ENCODE peak calls at places on chromosomes 16 and 17, in seven cellular contexts. One of them, this sample, is unnamed. For H3K4me1, the result is how much of the 10 kb centered on the place peaks cover.

GRCh38 chr16:49809112-49809511 is 46.8 kb downstream of the ZNF423 start:
- DNase-seq in left ventricle myocardium inferior: no peak
- DNase-seq in neuronal stem cell: no peak
- DNase-seq in stomach: no peak
- DNase-seq in mesendoderm: no peak
- DNase-seq in esophagus squamous epithelium: no peak
- DNase-seq in body of pancreas: no peak
- DNase-seq in this sample: no peak

GRCh38 chr16:89658221-89658879 is 714 bp downstream of the SPATA33 start:
- DNase-seq in left ventricle myocardium inferior: no peak
- DNase-seq in neuronal stem cell: no peak
- DNase-seq in stomach: peak
- DNase-seq in mesendoderm: peak
- DNase-seq in esophagus squamous epithelium: no peak
- DNase-seq in body of pancreas: no peak
- DNase-seq in this sample: peak

GRCh38 chr17:69335018-69335417 is 8.1 kb upstream of the ABCA5 start:
- DNase-seq in left ventricle myocardium inferior: no peak
- DNase-seq in neuronal stem cell: no peak
- DNase-seq in stomach: no peak
- DNase-seq in mesendoderm: peak
- DNase-seq in esophagus squamous epithelium: no peak
- DNase-seq in body of pancreas: no peak
- DNase-seq in this sample: peak

GRCh38 chr17:78828470-78829185 is 12.0 kb downstream of the USP36 start:
- DNase-seq in left ventricle myocardium inferior: no peak
- DNase-seq in neuronal stem cell: no peak
- DNase-seq in stomach: no peak
- DNase-seq in mesendoderm: peak
- DNase-seq in esophagus squamous epithelium: no peak
- DNase-seq in body of pancreas: no peak
- DNase-seq in this sample: no peak

GRCh38 chr16:9723136-9723535 is 459.1 kb downstream of the GRIN2A start:
- DNase-seq in left ventricle myocardium inferior: no peak
- DNase-seq in neuronal stem cell: no peak
- DNase-seq in stomach: no peak
- DNase-seq in mesendoderm: no peak
- DNase-seq in esophagus squamous epithelium: no peak
- DNase-seq in body of pancreas: no peak
- DNase-seq in this sample: no peak

GRCh38 chr17:66281671-66282369 is 20.6 kb upstream of the PRKCA start:
- DNase-seq in left ventricle myocardium inferior: no peak
- DNase-seq in neuronal stem cell: no peak
- DNase-seq in stomach: no peak
- DNase-seq in mesendoderm: no peak
- DNase-seq in esophagus squamous epithelium: no peak
- DNase-seq in body of pancreas: no peak
- DNase-seq in this sample: no peak

GRCh38 chr17:51128089-51128488 is 7.4 kb upstream of the SPAG9 start:
- DNase-seq in left ventricle myocardium inferior: no peak
- DNase-seq in neuronal stem cell: no peak
- DNase-seq in stomach: no peak
- DNase-seq in mesendoderm: peak
- DNase-seq in esophagus squamous epithelium: no peak
- DNase-seq in body of pancreas: no peak
- DNase-seq in this sample: no peak

GRCh38 chr17:16933317-16934132 is 38.4 kb downstream of the TNFRSF13B start:
- DNase-seq in left ventricle myocardium inferior: peak
- DNase-seq in neuronal stem cell: no peak
- DNase-seq in stomach: no peak
- DNase-seq in mesendoderm: no peak
- DNase-seq in esophagus squamous epithelium: no peak
- DNase-seq in body of pancreas: no peak
- DNase-seq in this sample: no peak

GRCh38 chr16:65125322-65125721 is 3.5 kb upstream of the CDH11 start:
- DNase-seq in left ventricle myocardium inferior: no peak
- DNase-seq in neuronal stem cell: no peak
- DNase-seq in stomach: no peak
- DNase-seq in mesendoderm: no peak
- DNase-seq in esophagus squamous epithelium: no peak
- DNase-seq in body of pancreas: no peak
- DNase-seq in this sample: no peak

GRCh38 chr17:43953746-43954145 is at the start of gene PYY:
- DNase-seq in left ventricle myocardium inferior: no peak
- DNase-seq in neuronal stem cell: no peak
- DNase-seq in stomach: no peak
- DNase-seq in mesendoderm: no peak
- DNase-seq in esophagus squamous epithelium: no peak
- DNase-seq in body of pancreas: no peak
- DNase-seq in this sample: no peak

GRCh38 chr17:41284043-41284442 is 8.5 kb downstream of the KRTAP9-7 start:
- DNase-seq in left ventricle myocardium inferior: no peak
- DNase-seq in neuronal stem cell: no peak
- DNase-seq in stomach: no peak
- DNase-seq in mesendoderm: peak
- DNase-seq in esophagus squamous epithelium: no peak
- DNase-seq in body of pancreas: no peak
- DNase-seq in this sample: no peak

GRCh38 chr16:10362077-10362863 is 23.6 kb upstream of the ATF7IP2 start:
- DNase-seq in left ventricle myocardium inferior: no peak
- DNase-seq in neuronal stem cell: no peak
- DNase-seq in stomach: no peak
- DNase-seq in mesendoderm: no peak
- DNase-seq in esophagus squamous epithelium: no peak
- DNase-seq in body of pancreas: no peak
- DNase-seq in this sample: peak

GRCh38 chr17:57514614-57515013 is 230.5 kb downstream of the CCDC182 start:
- DNase-seq in left ventricle myocardium inferior: no peak
- DNase-seq in neuronal stem cell: no peak
- DNase-seq in stomach: no peak
- DNase-seq in mesendoderm: no peak
- DNase-seq in esophagus squamous epithelium: no peak
- DNase-seq in body of pancreas: no peak
- DNase-seq in this sample: no peak

GRCh38 chr16:11833951-11834695 is 17.2 kb downstream of the RSL1D1 start:
- DNase-seq in left ventricle myocardium inferior: no peak
- DNase-seq in neuronal stem cell: no peak
- DNase-seq in stomach: no peak
- DNase-seq in mesendoderm: no peak
- DNase-seq in esophagus squamous epithelium: no peak
- DNase-seq in body of pancreas: no peak
- DNase-seq in this sample: no peak

GRCh38 chr17:16273499-16273898 is 56.5 kb downstream of the PIGL start:
- DNase-seq in left ventricle myocardium inferior: no peak
- DNase-seq in neuronal stem cell: no peak
- DNase-seq in stomach: no peak
- DNase-seq in mesendoderm: no peak
- DNase-seq in esophagus squamous epithelium: no peak
- DNase-seq in body of pancreas: no peak
- DNase-seq in this sample: no peak

GRCh38 chr16:67260426-67261063 is 11.8 kb downstream of the SLC9A5 start:
- DNase-seq in left ventricle myocardium inferior: no peak
- DNase-seq in neuronal stem cell: no peak
- DNase-seq in stomach: peak
- DNase-seq in mesendoderm: peak
- DNase-seq in esophagus squamous epithelium: no peak
- DNase-seq in body of pancreas: peak
- DNase-seq in this sample: peak

GRCh38 chr16:303760-304505 is 21.0 kb downstream of the PDIA2 start:
- DNase-seq in left ventricle myocardium inferior: no peak
- DNase-seq in neuronal stem cell: no peak
- DNase-seq in stomach: no peak
- DNase-seq in mesendoderm: no peak
- DNase-seq in esophagus squamous epithelium: no peak
- DNase-seq in body of pancreas: no peak
- DNase-seq in this sample: no peak

GRCh38 chr17:48413613-48414405 is 16.2 kb downstream of the SKAP1 start:
- DNase-seq in left ventricle myocardium inferior: no peak
- DNase-seq in neuronal stem cell: no peak
- DNase-seq in stomach: no peak
- DNase-seq in mesendoderm: no peak
- DNase-seq in esophagus squamous epithelium: no peak
- DNase-seq in body of pancreas: no peak
- DNase-seq in this sample: peak
- H3K4me3 ChIP-seq in left ventricle myocardium inferior: no peak
- H3K4me3 ChIP-seq in neuronal stem cell: no peak
- H3K4me3 ChIP-seq in stomach: no peak
- H3K4me3 ChIP-seq in mesendoderm: no peak
- H3K4me3 ChIP-seq in esophagus squamous epithelium: no peak
- H3K4me3 ChIP-seq in body of pancreas: no peak
- H3K4me3 ChIP-seq in this sample: no peak

GRCh38 chr17:35257080-35257701 is 14.3 kb downstream of the SLFN5 start:
- DNase-seq in left ventricle myocardium inferior: no peak
- DNase-seq in neuronal stem cell: no peak
- DNase-seq in stomach: peak
- DNase-seq in mesendoderm: no peak
- DNase-seq in esophagus squamous epithelium: no peak
- DNase-seq in body of pancreas: peak
- DNase-seq in this sample: peak

GRCh38 chr17:35252646-35253045 is 9.8 kb downstream of the SLFN5 start:
- DNase-seq in left ventricle myocardium inferior: no peak
- DNase-seq in neuronal stem cell: no peak
- DNase-seq in stomach: no peak
- DNase-seq in mesendoderm: no peak
- DNase-seq in esophagus squamous epithelium: no peak
- DNase-seq in body of pancreas: no peak
- DNase-seq in this sample: no peak

GRCh38 chr17:35256629-35257028 is 13.8 kb downstream of the SLFN5 start:
- DNase-seq in left ventricle myocardium inferior: no peak
- DNase-seq in neuronal stem cell: no peak
- DNase-seq in stomach: no peak
- DNase-seq in mesendoderm: peak
- DNase-seq in esophagus squamous epithelium: no peak
- DNase-seq in body of pancreas: no peak
- DNase-seq in this sample: peak

GRCh38 chr17:35254107-35254802 is 11.4 kb downstream of the SLFN5 start:
- DNase-seq in left ventricle myocardium inferior: no peak
- DNase-seq in neuronal stem cell: no peak
- DNase-seq in stomach: peak
- DNase-seq in mesendoderm: no peak
- DNase-seq in esophagus squamous epithelium: no peak
- DNase-seq in body of pancreas: peak
- DNase-seq in this sample: peak

DNA sequence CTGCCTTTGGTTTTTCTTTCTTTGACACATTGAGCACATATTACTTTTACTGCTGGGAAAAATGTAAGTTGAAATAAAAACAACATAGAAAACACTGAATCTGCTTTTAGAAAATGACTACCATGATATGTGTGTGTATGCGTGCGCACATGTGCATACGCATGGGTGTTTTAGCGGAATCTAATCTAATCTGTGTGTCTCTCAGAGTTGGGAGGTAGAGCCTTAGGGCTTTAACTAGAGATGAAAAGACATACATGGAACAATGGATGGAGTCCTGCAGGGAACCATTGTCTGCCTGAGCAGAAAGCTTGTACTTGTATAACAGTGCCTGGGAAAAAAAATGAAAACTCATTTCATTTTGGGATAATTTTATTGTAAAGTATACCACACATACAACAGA is 12.4 kb downstream of the SLFN5 start:
- DNase-seq in left ventricle myocardium inferior: no peak
- DNase-seq in neuronal stem cell: peak
- DNase-seq in stomach: no peak
- DNase-seq in mesendoderm: no peak
- DNase-seq in esophagus squamous epithelium: no peak
- DNase-seq in body of pancreas: no peak
- DNase-seq in this sample: no peak
- H3K4me1 ChIP-seq in left ventricle myocardium inferior: under half
- H3K4me1 ChIP-seq in neuronal stem cell: under half
- H3K4me1 ChIP-seq in stomach: half or more
- H3K4me1 ChIP-seq in mesendoderm: under half
- H3K4me1 ChIP-seq in esophagus squamous epithelium: half or more
- H3K4me1 ChIP-seq in body of pancreas: under half
- H3K4me1 ChIP-seq in this sample: under half

GRCh38 chr17:73955616-73956015 is 247.9 kb upstream of the RPL38 start:
- DNase-seq in left ventricle myocardium inferior: no peak
- DNase-seq in neuronal stem cell: no peak
- DNase-seq in stomach: peak
- DNase-seq in mesendoderm: no peak
- DNase-seq in esophagus squamous epithelium: no peak
- DNase-seq in body of pancreas: no peak
- DNase-seq in this sample: no peak

GRCh38 chr17:73954981-73955380 is 248.5 kb upstream of the RPL38 start:
- DNase-seq in left ventricle myocardium inferior: no peak
- DNase-seq in neuronal stem cell: no peak
- DNase-seq in stomach: peak
- DNase-seq in mesendoderm: no peak
- DNase-seq in esophagus squamous epithelium: no peak
- DNase-seq in body of pancreas: no peak
- DNase-seq in this sample: peak

GRCh38 chr17:73952136-73952497 is 251.4 kb upstream of the RPL38 start:
- DNase-seq in left ventricle myocardium inferior: no peak
- DNase-seq in neuronal stem cell: peak
- DNase-seq in stomach: no peak
- DNase-seq in mesendoderm: no peak
- DNase-seq in esophagus squamous epithelium: no peak
- DNase-seq in body of pancreas: no peak
- DNase-seq in this sample: no peak

GRCh38 chr17:73952498-73953205 is 250.8 kb upstream of the RPL38 start:
- DNase-seq in left ventricle myocardium inferior: peak
- DNase-seq in neuronal stem cell: peak
- DNase-seq in stomach: peak
- DNase-seq in mesendoderm: peak
- DNase-seq in esophagus squamous epithelium: no peak
- DNase-seq in body of pancreas: peak
- DNase-seq in this sample: peak

DNA sequence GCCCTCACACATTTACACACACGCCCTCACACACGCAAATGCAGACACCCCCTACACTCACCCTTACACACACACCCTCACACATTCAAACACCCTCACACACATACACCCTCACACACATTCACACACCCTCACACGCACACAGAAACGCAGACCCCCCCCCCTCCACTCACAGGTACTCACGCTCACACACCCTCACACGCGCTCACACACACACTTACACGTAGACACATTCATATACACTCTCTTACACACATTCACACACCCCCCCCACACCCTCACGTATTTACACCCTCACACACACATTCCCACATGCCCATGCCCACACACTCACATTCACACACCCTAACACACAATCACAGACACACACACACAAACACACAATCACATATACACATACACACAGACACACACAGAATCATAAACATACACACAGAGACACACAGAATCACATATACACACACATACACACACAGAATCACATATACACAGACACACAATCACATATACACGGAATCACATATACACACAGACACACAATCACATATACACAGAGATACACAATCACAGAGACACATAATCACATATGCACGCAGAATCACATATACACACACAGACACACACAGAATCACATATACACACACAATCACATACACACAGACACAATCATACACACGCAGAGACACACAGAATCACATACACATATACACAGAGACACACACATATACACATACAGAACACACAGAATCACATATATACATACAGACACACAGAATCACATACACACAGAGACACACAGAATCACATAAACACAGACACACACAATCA is 250.1 kb upstream of the RPL38 start:
- DNase-seq in left ventricle myocardium inferior: no peak
- DNase-seq in neuronal stem cell: no peak
- DNase-seq in stomach: no peak
- DNase-seq in mesendoderm: no peak
- DNase-seq in esophagus squamous epithelium: no peak
- DNase-seq in body of pancreas: no peak
- DNase-seq in this sample: no peak
- H3K4me3 ChIP-seq in left ventricle myocardium inferior: peak
- H3K4me3 ChIP-seq in neuronal stem cell: peak
- H3K4me3 ChIP-seq in stomach: no peak
- H3K4me3 ChIP-seq in mesendoderm: no peak
- H3K4me3 ChIP-seq in esophagus squamous epithelium: peak
- H3K4me3 ChIP-seq in body of pancreas: no peak
- H3K4me3 ChIP-seq in this sample: no peak

GRCh38 chr17:77476498-77476897 is 335.7 kb downstream of the SEC14L1 start:
- DNase-seq in left ventricle myocardium inferior: no peak
- DNase-seq in neuronal stem cell: no peak
- DNase-seq in stomach: no peak
- DNase-seq in mesendoderm: no peak
- DNase-seq in esophagus squamous epithelium: no peak
- DNase-seq in body of pancreas: no peak
- DNase-seq in this sample: no peak
- H3K4me1 ChIP-seq in left ventricle myocardium inferior: half or more
- H3K4me1 ChIP-seq in neuronal stem cell: half or more
- H3K4me1 ChIP-seq in stomach: half or more
- H3K4me1 ChIP-seq in mesendoderm: under half
- H3K4me1 ChIP-seq in esophagus squamous epithelium: half or more
- H3K4me1 ChIP-seq in body of pancreas: under half
- H3K4me1 ChIP-seq in this sample: under half